ENCODE peak calls at places on chromosomes 16 and 17, in ten cellular contexts. X, J, H, Z, P, Q, I, L, B and A are unnamed samples.

GRCh38 chr16:89561195-89562026 is 929 bp downstream of the RPL13 start:
- DNase-seq in P (no peak), B (no peak), L (no peak), Q (peak), X (no peak), J (no peak), I (no peak), Z (no peak), H (no peak), A (no peak)

GRCh38 chr17:47288531-47289116 is 35.0 kb downstream of the ITGB3 start:
- DNase-seq in I (no peak), L (no peak), J (no peak), B (no peak), Z (no peak), Q (no peak), H (no peak), X (no peak), P (no peak), A (peak)

GRCh38 chr17:40203131-40203530 is 16.0 kb upstream of the WIPF2 start:
- DNase-seq in Q (peak), I (no peak), Z (no peak), J (no peak), X (no peak), L (no peak), H (no peak), P (no peak), B (no peak), A (no peak)

GRCh38 chr17:44541884-44542581 is 15.3 kb upstream of the FZD2 start:
- DNase-seq in P (no peak), B (no peak), Z (no peak), Q (no peak), J (no peak), H (no peak), I (no peak), X (no peak), L (no peak), A (peak)

GRCh38 chr16:52976539-52977167 is 76.0 kb downstream of the CHD9NB start:
- DNase-seq in I (no peak), B (no peak), L (no peak), P (peak), Q (peak), X (peak), H (no peak), Z (no peak), J (no peak), A (peak)

GRCh38 chr17:57375770-57376181 is 119.5 kb downstream of the MSI2 start:
- DNase-seq in P (no peak), J (no peak), Z (no peak), B (no peak), L (no peak), I (no peak), H (no peak), Q (no peak), X (no peak), A (no peak)

GRCh38 chr16:68984467-68984866 is 121.0 kb upstream of the HAS3 start:
- DNase-seq in P (no peak), Q (no peak), I (no peak), X (no peak), J (no peak), Z (no peak), H (no peak), B (no peak), L (no peak), A (no peak)

GRCh38 chr17:15947331-15947730 is 2.4 kb downstream of the ADORA2B start:
- DNase-seq in J (no peak), L (no peak), X (peak), I (no peak), B (no peak), H (no peak), Q (peak), P (no peak), Z (no peak), A (peak)

GRCh38 chr17:78981010-78981888 is 1.5 kb upstream of the LGALS3BP start:
- DNase-seq in J (no peak), P (no peak), H (no peak), I (no peak), X (no peak), Z (no peak), L (no peak), B (no peak), Q (no peak), A (no peak)

GRCh38 chr16:81204794-81205680 is 33.5 kb upstream of the BCO1 start:
- DNase-seq in P (peak), L (no peak), J (peak), X (peak), B (peak), H (peak), I (no peak), Q (peak), Z (peak), A (peak)

GRCh38 chr16:70304892-70305448 is 6.0 kb downstream of the DDX19B start:
- DNase-seq in P (no peak), L (no peak), Q (no peak), X (no peak), Z (no peak), B (no peak), I (peak), H (no peak), J (no peak), A (no peak)

GRCh38 chr17:9226130-9226793 is 205.0 kb downstream of the NTN1 start:
- DNase-seq in Z (no peak), B (no peak), H (no peak), L (no peak), J (no peak), P (no peak), Q (no peak), X (no peak), I (no peak), A (no peak)